ENCODE peak calls at places on chromosome 10, in eight cellular contexts. J, A, C, O, G, I, M and Z are unnamed samples.

GRCh38 chr10:58444876-58445275 is 59.7 kb downstream of the TFAM start:
- DNase-seq in J (no peak), G (no peak), M (no peak), C (no peak), O (no peak), I (no peak), A (no peak), Z (no peak)

GRCh38 chr10:26555719-26556368 is 117.7 kb downstream of the APBB1IP start:
- DNase-seq in A (peak; percentile 64), O (peak; percentile 30), J (no peak), M (peak; percentile 62), C (peak; percentile 24), G (peak; percentile 14), I (no peak), Z (peak; percentile 87)

GRCh38 chr10:48227213-48227612 is 47.3 kb downstream of the FRMPD2 start:
- DNase-seq in M (no peak), I (no peak), G (no peak), O (no peak), A (no peak), J (no peak), C (no peak), Z (no peak)

GRCh38 chr10:4651404-4652037 is 174.5 kb upstream of the AKR1E2 start:
- DNase-seq in O (no peak), A (no peak), I (no peak), G (peak; percentile 48), C (no peak), M (peak; percentile 83), J (no peak), Z (no peak)

GRCh38 chr10:13834581-13835286 is 248.0 kb downstream of the PRPF18 start:
- DNase-seq in I (no peak), O (no peak), A (no peak), J (no peak), M (no peak), G (no peak), C (no peak), Z (no peak)

GRCh38 chr10:120184547-120185337 is 272.3 kb upstream of the PLPP4 start:
- DNase-seq in J (no peak), G (no peak), I (no peak), M (no peak), C (no peak), O (no peak), A (no peak), Z (no peak)

GRCh38 chr10:123318516-123318915 is 164.3 kb downstream of the BUB3 start:
- DNase-seq in G (no peak), I (no peak), C (no peak), M (no peak), O (no peak), A (no peak), J (no peak), Z (no peak)

GRCh38 chr10:43231523-43232078 is 35.3 kb downstream of the RASGEF1A start:
- DNase-seq in M (no peak), O (peak; percentile 5), C (no peak), G (no peak), A (peak; percentile 32), I (peak; percentile 42), J (no peak), Z (no peak)

GRCh38 chr10:50832171-50832751 is 53.2 kb downstream of the A1CF start:
- DNase-seq in O (no peak), G (no peak), M (no peak), A (no peak), I (no peak), C (peak; percentile 52), J (no peak), Z (peak; percentile 4)

GRCh38 chr10:62760401-62760800 is 44.1 kb upstream of the ADO start:
- DNase-seq in M (no peak), A (no peak), I (no peak), J (no peak), C (no peak), G (no peak), O (no peak), Z (peak; percentile 13)

GRCh38 chr10:87786421-87786820 is 31.6 kb downstream of the ATAD1 start:
- DNase-seq in A (no peak), C (no peak), G (no peak), M (no peak), O (no peak), J (no peak), I (no peak), Z (no peak)
- H3K36me3 ChIP-seq in A (peaks cover 46% of the 10 kb centered on the region), C (peaks cover 3% of the 10 kb centered on the region), G (peaks cover 23% of the 10 kb centered on the region), M (peaks cover 2% of the 10 kb centered on the region), O (peaks cover 69% of the 10 kb centered on the region), J (peaks cover 17% of the 10 kb centered on the region), I (peaks cover 17% of the 10 kb centered on the region), Z (no peaks in the 10 kb centered on the region)

GRCh38 chr10:78960316-78960800 is 108.4 kb upstream of the ZMIZ1 start:
- DNase-seq in M (peak; percentile 90), O (peak; percentile 50), C (no peak), A (peak; percentile 70), J (peak; percentile 89), I (no peak), G (peak; percentile 96), Z (no peak)
- H3K27me3 ChIP-seq in M (no peaks in the 10 kb centered on the region), O (no peaks in the 10 kb centered on the region), C (no peaks in the 10 kb centered on the region), A (no peaks in the 10 kb centered on the region), J (no peaks in the 10 kb centered on the region), I (no peaks in the 10 kb centered on the region), G (no peaks in the 10 kb centered on the region), Z (no peaks in the 10 kb centered on the region)

GRCh38 chr10:127926455-127926854 is 19.6 kb downstream of the PTPRE start:
- DNase-seq in O (no peak), G (no peak), C (no peak), A (peak; percentile 60), I (no peak), M (no peak), J (no peak), Z (no peak)

GRCh38 chr10:127923646-127924045 is 16.7 kb downstream of the PTPRE start:
- DNase-seq in G (no peak), O (no peak), J (no peak), A (no peak), C (no peak), M (no peak), I (no peak), Z (no peak)

GRCh38 chr10:127925471-127926207 is 18.7 kb downstream of the PTPRE start:
- DNase-seq in C (no peak), A (no peak), J (no peak), M (no peak), O (no peak), G (no peak), I (no peak), Z (no peak)

GRCh38 chr10:127932521-127933270 is 25.8 kb downstream of the PTPRE start:
- DNase-seq in C (no peak), J (no peak), I (no peak), M (no peak), O (no peak), A (no peak), G (no peak), Z (no peak)

GRCh38 chr10:127928021-127928806 is 21.3 kb downstream of the PTPRE start:
- DNase-seq in J (no peak), O (no peak), G (no peak), M (peak; percentile 65), C (no peak), I (no peak), A (no peak), Z (no peak)
- H3K4me3 ChIP-seq in J (no peak overlapping the region), O (no peak overlapping the region), G (no peak overlapping the region), M (no peak overlapping the region), C (no peak overlapping the region), I (no peak overlapping the region), A (no peak overlapping the region), Z (no peak overlapping the region)

GRCh38 chr10:125828311-125828710 is 5.0 kb downstream of the BCCIP start:
- DNase-seq in O (no peak), M (no peak), G (no peak), A (no peak), C (no peak), J (no peak), I (no peak), Z (no peak)
- H3K36me3 ChIP-seq in O (peaks cover 68% of the 10 kb centered on the region), M (peaks cover 22% of the 10 kb centered on the region), G (peaks cover 48% of the 10 kb centered on the region), A (peaks cover 68% of the 10 kb centered on the region), C (peaks cover 31% of the 10 kb centered on the region), J (peaks cover 38% of the 10 kb centered on the region), I (peaks cover 54% of the 10 kb centered on the region), Z (peaks cover 11% of the 10 kb centered on the region)

DNA sequence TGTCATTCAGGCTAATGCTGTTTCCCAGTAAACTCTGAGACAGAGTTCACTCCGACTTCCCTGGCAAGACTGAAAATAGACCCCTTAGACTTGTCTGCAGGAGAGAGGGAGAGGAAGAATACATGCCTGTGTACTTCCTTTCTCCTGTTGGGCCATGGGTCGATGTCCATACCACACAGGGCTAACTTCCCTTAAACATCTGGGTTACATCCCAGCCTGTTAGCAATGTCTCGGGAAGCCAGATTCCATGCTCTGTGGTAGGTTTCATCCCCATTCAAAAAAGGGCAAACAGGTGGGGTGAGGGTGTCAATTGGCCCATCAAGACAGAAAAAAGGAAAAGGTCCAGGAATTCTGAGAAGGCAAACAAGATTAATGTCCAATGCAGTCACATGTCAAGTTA is 875.7 kb upstream of the CELF2 start:
- DNase-seq in G (no peak), A (no peak), O (no peak), M (no peak), J (no peak), C (no peak), I (no peak), Z (no peak)
- H3K27me3 ChIP-seq in G (no peaks in the 10 kb centered on the region), A (no peaks in the 10 kb centered on the region), O (no peaks in the 10 kb centered on the region), M (no peaks in the 10 kb centered on the region), J (no peaks in the 10 kb centered on the region), C (no peaks in the 10 kb centered on the region), I (no peaks in the 10 kb centered on the region), Z (no peaks in the 10 kb centered on the region)

GRCh38 chr10:75771606-75772005 is 340.2 kb downstream of the LRMDA start:
- DNase-seq in J (no peak), G (peak; percentile 12), A (no peak), M (peak; percentile 85), C (no peak), I (no peak), O (no peak), Z (peak; percentile 30)
- H3K4me3 ChIP-seq in J (no peak overlapping the region), G (no peak overlapping the region), A (peak overlapping the region; percentile 50), M (no peak overlapping the region), C (no peak overlapping the region), I (no peak overlapping the region), O (peak overlapping the region; percentile 46), Z (no peak overlapping the region)